ENCODE peak calls at places on chromosomes 7 and 10, in four cellular contexts. One of them, this sample, is unnamed. For H3K4me1, the result is how much of the 10 kb centered on the place peaks cover.

GRCh38 chr10:71880425-71881306 is 29.6 kb upstream of the PSAP start:
- DNase-seq in adrenal gland: no peak
- DNase-seq in effector memory CD4-positive, alpha-beta T cell: no peak
- DNase-seq in ascending aorta: no peak
- DNase-seq in this sample: peak

GRCh38 chr7:92735707-92736106 is 100.7 kb downstream of the CDK6 start:
- DNase-seq in effector memory CD4-positive, alpha-beta T cell: no peak
- DNase-seq in adrenal gland: no peak
- DNase-seq in ascending aorta: no peak
- DNase-seq in this sample: no peak

GRCh38 chr7:122438001-122438400 is 133.5 kb upstream of the FEZF1 start:
- DNase-seq in effector memory CD4-positive, alpha-beta T cell: no peak
- DNase-seq in adrenal gland: no peak
- DNase-seq in ascending aorta: no peak
- DNase-seq in this sample: no peak

GRCh38 chr7:104933433-104934074 is 80.5 kb upstream of the KMT2E start:
- DNase-seq in ascending aorta: no peak
- DNase-seq in effector memory CD4-positive, alpha-beta T cell: no peak
- DNase-seq in adrenal gland: no peak
- DNase-seq in this sample: no peak

GRCh38 chr10:24008164-24009066 is 200.5 kb upstream of the KIAA1217 start:
- DNase-seq in effector memory CD4-positive, alpha-beta T cell: no peak
- DNase-seq in adrenal gland: no peak
- DNase-seq in ascending aorta: no peak
- DNase-seq in this sample: peak

GRCh38 chr10:46992794-46993552 is 81.7 kb downstream of the PTPN20 start:
- DNase-seq in adrenal gland: peak
- DNase-seq in effector memory CD4-positive, alpha-beta T cell: no peak
- DNase-seq in ascending aorta: peak
- DNase-seq in this sample: peak

GRCh38 chr7:7970620-7971307 is 2.2 kb downstream of the GLCCI1 start:
- DNase-seq in ascending aorta: no peak
- DNase-seq in effector memory CD4-positive, alpha-beta T cell: no peak
- DNase-seq in adrenal gland: no peak
- DNase-seq in this sample: no peak

GRCh38 chr7:46450871-46451270 is 529.8 kb upstream of the IGFBP3 start:
- DNase-seq in ascending aorta: no peak
- DNase-seq in effector memory CD4-positive, alpha-beta T cell: no peak
- DNase-seq in adrenal gland: no peak
- DNase-seq in this sample: no peak

GRCh38 chr10:44334621-44335184 is 50.2 kb downstream of the CXCL12 start:
- DNase-seq in ascending aorta: peak
- DNase-seq in adrenal gland: no peak
- DNase-seq in effector memory CD4-positive, alpha-beta T cell: no peak
- DNase-seq in this sample: no peak

GRCh38 chr7:71735961-71736556 is 604.1 kb downstream of the GALNT17 start:
- DNase-seq in adrenal gland: peak
- DNase-seq in effector memory CD4-positive, alpha-beta T cell: no peak
- DNase-seq in ascending aorta: peak
- DNase-seq in this sample: no peak

GRCh38 chr7:17132726-17133125 is 165.7 kb upstream of the AHR start:
- DNase-seq in ascending aorta: no peak
- DNase-seq in adrenal gland: no peak
- DNase-seq in effector memory CD4-positive, alpha-beta T cell: no peak
- DNase-seq in this sample: no peak
- H3K4me3 ChIP-seq in ascending aorta: no peak
- H3K4me3 ChIP-seq in adrenal gland: no peak
- H3K4me3 ChIP-seq in effector memory CD4-positive, alpha-beta T cell: no peak
- H3K4me3 ChIP-seq in this sample: no peak

GRCh38 chr7:27194641-27195379 is 5.1 kb downstream of the HOXA13 start:
- DNase-seq in ascending aorta: peak
- DNase-seq in adrenal gland: no peak
- DNase-seq in effector memory CD4-positive, alpha-beta T cell: no peak
- DNase-seq in this sample: no peak

GRCh38 chr7:27191716-27192545 is 6.9 kb upstream of the HOXA11 start:
- DNase-seq in adrenal gland: no peak
- DNase-seq in effector memory CD4-positive, alpha-beta T cell: no peak
- DNase-seq in ascending aorta: peak
- DNase-seq in this sample: no peak

GRCh38 chr7:27193335-27194001 is 6.4 kb downstream of the HOXA13 start:
- DNase-seq in ascending aorta: peak
- DNase-seq in adrenal gland: peak
- DNase-seq in effector memory CD4-positive, alpha-beta T cell: no peak
- DNase-seq in this sample: no peak

GRCh38 chr7:27192546-27193334 is 7.2 kb downstream of the HOXA13 start:
- DNase-seq in effector memory CD4-positive, alpha-beta T cell: no peak
- DNase-seq in ascending aorta: peak
- DNase-seq in adrenal gland: no peak
- DNase-seq in this sample: no peak

DNA sequence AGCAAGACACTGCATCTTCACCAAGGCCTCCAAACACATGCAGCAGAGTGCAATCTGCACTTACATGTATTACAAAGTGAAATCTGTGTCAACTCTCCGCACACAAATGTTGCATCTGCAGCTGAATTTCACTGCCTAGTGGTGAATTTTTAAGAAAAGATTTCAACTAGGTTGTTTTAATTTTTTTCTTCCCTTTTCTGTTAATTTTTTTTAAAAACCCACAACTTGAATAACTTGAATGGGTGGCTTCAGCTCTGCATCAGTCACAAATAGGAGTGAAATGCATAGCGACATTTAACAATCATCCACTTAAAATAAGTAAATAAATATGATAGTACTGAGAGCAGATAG is 5.9 kb downstream of the HOXA13 start:
- DNase-seq in effector memory CD4-positive, alpha-beta T cell: no peak
- DNase-seq in ascending aorta: no peak
- DNase-seq in adrenal gland: no peak
- DNase-seq in this sample: no peak
- H3K4me1 ChIP-seq in effector memory CD4-positive, alpha-beta T cell: under half
- H3K4me1 ChIP-seq in ascending aorta: under half
- H3K4me1 ChIP-seq in adrenal gland: under half
- H3K4me1 ChIP-seq in this sample: under half

GRCh38 chr10:123838596-123839310 is 52.9 kb downstream of the CPXM2 start:
- DNase-seq in ascending aorta: no peak
- DNase-seq in adrenal gland: no peak
- DNase-seq in effector memory CD4-positive, alpha-beta T cell: no peak
- DNase-seq in this sample: no peak
- H3K4me3 ChIP-seq in ascending aorta: no peak
- H3K4me3 ChIP-seq in adrenal gland: no peak
- H3K4me3 ChIP-seq in effector memory CD4-positive, alpha-beta T cell: no peak
- H3K4me3 ChIP-seq in this sample: no peak

DNA sequence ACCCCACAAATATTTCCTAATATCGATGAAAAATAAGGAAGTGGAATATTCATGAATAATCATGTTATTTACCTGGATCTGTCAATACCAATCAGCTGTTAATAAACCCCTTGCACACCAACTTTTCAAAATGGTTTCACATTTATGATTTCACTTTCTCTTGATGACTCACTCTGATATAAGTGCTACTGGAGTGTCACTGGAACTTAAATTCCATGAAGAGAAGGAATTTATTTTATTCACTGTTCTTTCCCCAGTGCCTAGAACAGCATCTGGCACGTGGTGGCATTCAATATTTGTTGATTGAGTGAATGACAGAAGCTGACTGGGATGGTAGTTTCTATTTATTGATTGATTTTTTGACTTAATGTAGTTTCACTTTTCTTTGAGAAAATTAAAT is 3.5 kb upstream of the ENO4 start:
- DNase-seq in ascending aorta: no peak
- DNase-seq in effector memory CD4-positive, alpha-beta T cell: no peak
- DNase-seq in adrenal gland: no peak
- DNase-seq in this sample: no peak
- H3K4me1 ChIP-seq in ascending aorta: under half
- H3K4me1 ChIP-seq in effector memory CD4-positive, alpha-beta T cell: under half
- H3K4me1 ChIP-seq in adrenal gland: under half
- H3K4me1 ChIP-seq in this sample: under half

GRCh38 chr7:64558781-64559180 is 4.1 kb downstream of the ZNF680 start:
- DNase-seq in effector memory CD4-positive, alpha-beta T cell: no peak
- DNase-seq in adrenal gland: no peak
- DNase-seq in ascending aorta: no peak
- DNase-seq in this sample: no peak
- H3K4me3 ChIP-seq in effector memory CD4-positive, alpha-beta T cell: no peak
- H3K4me3 ChIP-seq in adrenal gland: peak
- H3K4me3 ChIP-seq in ascending aorta: peak
- H3K4me3 ChIP-seq in this sample: peak

DNA sequence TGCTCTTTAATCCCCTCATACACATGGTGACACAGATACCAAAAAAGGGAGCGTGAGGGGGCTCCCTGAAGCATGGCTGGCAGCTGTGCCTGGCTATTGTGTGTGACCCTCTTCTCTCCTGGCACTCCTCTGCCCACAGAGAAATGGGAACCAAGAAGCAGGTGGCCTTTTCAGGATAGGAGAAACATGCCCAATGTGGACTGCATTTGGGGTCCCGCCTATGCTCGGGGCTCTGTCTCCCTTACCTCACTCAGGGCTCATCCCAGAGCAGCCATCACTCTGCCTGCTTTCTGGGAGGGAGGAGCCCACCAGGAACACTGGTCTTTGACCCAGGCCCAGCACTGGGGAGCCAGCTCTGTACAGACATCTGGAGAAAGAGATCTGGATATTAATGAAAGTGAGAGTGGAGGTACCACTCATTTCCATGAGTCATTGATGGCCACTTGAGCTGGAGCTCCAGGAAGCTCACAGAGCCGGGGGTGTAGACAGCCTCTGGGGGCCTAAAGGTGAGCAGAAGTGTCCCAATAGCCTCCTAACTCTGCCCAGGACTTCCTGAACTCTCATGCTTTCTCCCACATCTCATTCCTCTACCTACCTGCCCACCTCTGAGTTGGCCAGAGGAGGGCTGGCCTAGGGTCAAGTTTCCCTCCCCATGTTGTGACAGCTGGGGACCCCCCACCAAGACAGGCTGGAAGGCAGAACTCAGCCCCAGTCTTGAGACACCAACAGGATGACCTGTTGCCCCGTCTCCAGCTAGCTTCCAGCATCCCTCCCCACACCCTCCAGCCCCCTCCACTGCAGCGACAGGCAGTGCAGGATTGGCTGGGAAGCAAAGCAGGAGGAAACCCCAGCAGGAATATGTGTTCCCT is 42.6 kb downstream of the DRGX start:
- DNase-seq in effector memory CD4-positive, alpha-beta T cell: no peak
- DNase-seq in ascending aorta: no peak
- DNase-seq in adrenal gland: no peak
- DNase-seq in this sample: no peak
- H3K4me1 ChIP-seq in effector memory CD4-positive, alpha-beta T cell: under half
- H3K4me1 ChIP-seq in ascending aorta: under half
- H3K4me1 ChIP-seq in adrenal gland: under half
- H3K4me1 ChIP-seq in this sample: under half

This sample was measured in left ventricle myocardium inferior.